ENCODE peak calls at places on chromosomes 13 and 19, in five cellular contexts. L is heart left ventricle, A is tibial nerve, U is AG10803, D is breast epithelium. S is an unnamed sample.

GRCh38 chr13:20197361-20197834 is 4.7 kb upstream of the GJB2 start:
- DNase-seq in L (no peak), A (no peak), U (peak; percentile 42), D (no peak), S (peak; percentile 66)

GRCh38 chr19:21362291-21362690 is 3.5 kb downstream of the ZNF738 start:
- DNase-seq in L (no peak), A (no peak), U (no peak), D (no peak), S (no peak)

GRCh38 chr13:43122706-43123268 is 99.4 kb downstream of the DNAJC15 start:
- DNase-seq in L (no peak), A (no peak), U (no peak), D (no peak), S (no peak)

GRCh38 chr19:58356236-58356970 is 3.1 kb upstream of the A1BG start:
- DNase-seq in L (no peak), A (no peak), U (peak; percentile 48), D (no peak), S (peak; percentile 35)

GRCh38 chr19:3528539-3529211 is 10.3 kb upstream of the TEKTIP1 start:
- DNase-seq in L (no peak), A (no peak), U (no peak), D (no peak), S (no peak)

GRCh38 chr13:97257228-97257755 is 35.2 kb downstream of the MBNL2 start:
- DNase-seq in L (no peak), A (no peak), U (no peak), D (no peak), S (no peak)

GRCh38 chr19:49056101-49056901 is 1.2 kb downstream of the CGB7 start:
- DNase-seq in L (peak; percentile 71), A (peak; percentile 10), U (peak; percentile 37), D (peak; percentile 33), S (peak; percentile 21)

GRCh38 chr19:23075031-23075733 is 41.6 kb upstream of the ZNF730 start:
- DNase-seq in L (peak; percentile 75), A (no peak), U (peak; percentile 46), D (peak; percentile 40), S (peak; percentile 74)

GRCh38 chr19:14732510-14732909 is 42.7 kb downstream of the ZNF333 start:
- DNase-seq in L (no peak), A (no peak), U (no peak), D (no peak), S (no peak)

GRCh38 chr19:51702103-51702753 is 9.1 kb downstream of the SPACA6 start:
- DNase-seq in L (peak; percentile 85), A (peak; percentile 88), U (peak; percentile 74), D (peak; percentile 95), S (peak; percentile 62)

GRCh38 chr19:58154679-58155648 is 4.4 kb upstream of the ZNF329 start:
- DNase-seq in L (peak; percentile 99), A (peak; percentile 88), U (peak; percentile 90), D (peak; percentile 93), S (peak; percentile 90)

GRCh38 chr13:36858285-36858684 is 39.3 kb downstream of the RFXAP start:
- DNase-seq in L (no peak), A (peak; percentile 8), U (peak; percentile 64), D (no peak), S (peak; percentile 54)

GRCh38 chr13:27982361-27982760 is 6.1 kb downstream of the URAD start:
- DNase-seq in L (no peak), A (no peak), U (no peak), D (no peak), S (no peak)

GRCh38 chr13:52738719-52739467 is 727 bp downstream of the CNMD start:
- DNase-seq in L (peak; percentile 54), A (no peak), U (no peak), D (no peak), S (no peak)

GRCh38 chr13:34933349-34933748 is 8.7 kb upstream of the NBEA start:
- DNase-seq in L (no peak), A (no peak), U (no peak), D (no peak), S (no peak)

GRCh38 chr13:26482451-26483197 is 74.9 kb upstream of the WASF3 start:
- DNase-seq in L (no peak), A (peak; percentile 85), U (peak; percentile 69), D (peak; percentile 24), S (peak; percentile 80)

GRCh38 chr19:48571378-48572162 is 19.6 kb downstream of the SULT2B1 start:
- DNase-seq in L (no peak), A (no peak), U (no peak), D (peak; percentile 58), S (no peak)

GRCh38 chr13:49454388-49455015 is 10.4 kb downstream of the SETDB2 start:
- DNase-seq in L (no peak), A (no peak), U (peak; percentile 70), D (no peak), S (peak; percentile 55)

GRCh38 chr13:29428310-29428991 is 167.0 kb downstream of the SLC7A1 start:
- DNase-seq in L (peak; percentile 71), A (no peak), U (no peak), D (no peak), S (no peak)
- TF ChIP-seq CTCF in L (peak; percentile 10), A (no peak), U (no peak), D (no peak), S (no peak)

GRCh38 chr19:16071072-16071691 is 5.1 kb upstream of the TPM4 start:
- DNase-seq in L (no peak), A (no peak), U (no peak), D (peak; percentile 17), S (no peak)
- H3K4me3 ChIP-seq in L (no peak overlapping the region), A (no peak overlapping the region), U (no peak overlapping the region), D (peak overlapping the region; percentile 84), S (no peak overlapping the region)

GRCh38 chr13:111142472-111142871 is 27.4 kb downstream of the ARHGEF7 start:
- DNase-seq in L (no peak), A (no peak), U (no peak), D (no peak), S (no peak)

GRCh38 chr13:111140562-111141105 is 25.5 kb downstream of the ARHGEF7 start:
- DNase-seq in L (no peak), A (no peak), U (no peak), D (no peak), S (no peak)

GRCh38 chr13:111139874-111140561 is 24.9 kb downstream of the ARHGEF7 start:
- DNase-seq in L (no peak), A (no peak), U (no peak), D (no peak), S (no peak)

GRCh38 chr13:111143875-111144540 is 28.9 kb downstream of the ARHGEF7 start:
- DNase-seq in L (no peak), A (no peak), U (no peak), D (no peak), S (peak; percentile 16)

GRCh38 chr13:111139452-111139851 is 24.3 kb downstream of the ARHGEF7 start:
- DNase-seq in L (no peak), A (no peak), U (no peak), D (no peak), S (no peak)
- TF ChIP-seq CTCF in L (no peak), A (no peak), U (no peak), D (no peak), S (no peak)

GRCh38 chr13:50801087-50801931 is 42.2 kb downstream of the DLEU7 start:
- DNase-seq in L (no peak), A (peak; percentile 56), U (peak; percentile 80), D (peak; percentile 26), S (peak; percentile 79)
- H3K4me3 ChIP-seq in L (peak overlapping the region; percentile 19), A (peak overlapping the region; percentile 30), U (no peak overlapping the region), D (no peak overlapping the region), S (no peak overlapping the region)

DNA sequence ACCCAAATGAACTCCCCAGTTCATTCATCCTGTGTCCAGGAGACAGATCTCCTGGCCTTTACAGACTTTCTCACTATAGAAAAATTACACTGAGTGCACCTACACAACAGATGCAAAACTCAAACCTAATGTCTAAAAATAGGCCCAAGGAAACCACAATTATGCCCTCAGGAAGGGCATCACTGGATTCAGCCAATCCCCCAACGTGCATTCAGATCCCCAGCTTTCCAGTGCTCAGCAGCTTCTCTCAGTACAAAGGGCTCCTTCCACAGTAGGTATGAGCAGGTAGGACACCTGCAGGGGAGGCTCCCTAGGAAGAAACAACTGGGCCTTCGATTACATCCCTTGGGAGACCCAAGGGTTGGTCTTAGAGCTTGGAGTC is 2.1 kb downstream of the ZNF709 start:
- DNase-seq in L (no peak), A (no peak), U (no peak), D (no peak), S (no peak)
- TF ChIP-seq CTCF in L (no peak), A (no peak), U (no peak), D (no peak), S (no peak)

DNA sequence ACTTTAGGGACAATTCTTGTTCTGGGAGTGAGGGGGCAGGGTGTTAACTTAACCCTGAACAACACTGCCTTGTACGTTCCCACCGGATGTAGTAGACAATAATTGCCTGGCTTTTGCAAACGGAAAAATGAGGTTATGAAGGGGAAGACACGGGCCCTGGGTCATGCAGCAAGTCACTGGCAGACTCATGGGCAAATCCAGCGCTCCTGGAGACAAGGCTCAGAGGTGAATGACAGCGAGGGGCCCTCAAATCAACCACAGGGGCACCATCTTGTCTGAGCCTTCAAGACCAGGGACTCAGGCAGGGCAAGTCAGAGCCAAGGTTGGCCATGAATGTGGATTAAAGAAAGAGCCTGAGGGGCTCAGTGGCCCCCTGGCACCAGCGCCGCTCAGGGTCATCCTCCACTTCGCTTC is 2.8 kb downstream of the RASA3 start:
- DNase-seq in L (no peak), A (no peak), U (no peak), D (no peak), S (no peak)
- H3K4me3 ChIP-seq in L (peak overlapping the region; percentile 89), A (no peak overlapping the region), U (peak overlapping the region; percentile 91), D (peak overlapping the region; percentile 96), S (peak overlapping the region; percentile 86)